ENCODE peak calls at places on chromosome 4, in nine cellular contexts. W is stomach, P is H1, H is GM10248, E is CD14-positive monocyte, X is Calu3, Q is A549, V is cardiac fibroblast, B is brain microvascular endothelial cell. J is an unnamed sample.

GRCh38 chr4:54093609-54094240 is 6.2 kb upstream of the GSX2 start:
- DNase-seq in H (peak; percentile 37), X (no peak), W (no peak), V (no peak), Q (no peak), B (no peak), E (no peak), P (peak; percentile 63), J (no peak)

GRCh38 chr4:101515566-101515965 is 168.2 kb upstream of the PPP3CA start:
- DNase-seq in V (no peak), E (no peak), B (no peak), H (no peak), P (no peak), W (no peak), Q (no peak), X (no peak), J (no peak)

GRCh38 chr4:93827272-93827947 is 1.1 kb upstream of the ATOH1 start:
- DNase-seq in E (no peak), P (peak; percentile 78), X (no peak), W (no peak), V (no peak), B (no peak), H (no peak), Q (no peak), J (no peak)

GRCh38 chr4:178174756-178175155 is 732.5 kb upstream of the AGA start:
- DNase-seq in P (no peak), B (no peak), V (no peak), E (no peak), Q (no peak), W (no peak), X (no peak), H (no peak), J (no peak)

GRCh38 chr4:101184668-101185067 is 162.7 kb downstream of the PPP3CA start:
- DNase-seq in Q (no peak), E (no peak), H (no peak), X (no peak), P (no peak), W (no peak), V (no peak), B (no peak), J (no peak)

GRCh38 chr4:140003851-140004579 is 150.0 kb downstream of the MAML3 start:
- DNase-seq in Q (no peak), B (no peak), P (peak; percentile 29), W (no peak), V (no peak), H (no peak), E (no peak), X (no peak), J (no peak)

GRCh38 chr4:7978907-7979651 is 39.4 kb upstream of the AFAP1 start:
- DNase-seq in P (peak; percentile 50), Q (no peak), E (no peak), W (no peak), B (no peak), V (no peak), H (no peak), X (no peak), J (no peak)

GRCh38 chr4:73383452-73383851 is 20.6 kb upstream of the ALB start:
- DNase-seq in E (no peak), H (no peak), B (no peak), W (no peak), Q (no peak), P (no peak), X (no peak), V (no peak), J (no peak)

GRCh38 chr4:15656038-15656470 is 897 bp upstream of the FBXL5 start:
- DNase-seq in P (peak; percentile 75), E (no peak), X (no peak), B (no peak), V (no peak), H (no peak), Q (no peak), W (no peak), J (no peak)

GRCh38 chr4:148445071-148445902 is 3.1 kb upstream of the NR3C2 start:
- DNase-seq in P (peak; percentile 82), E (no peak), H (peak; percentile 33), V (peak; percentile 20), X (peak; percentile 66), B (no peak), W (peak; percentile 66), Q (no peak), J (peak; percentile 39)

GRCh38 chr4:128471576-128471975 is 184.0 kb upstream of the PGRMC2 start:
- DNase-seq in V (no peak), E (no peak), X (no peak), Q (no peak), P (no peak), H (no peak), B (peak; percentile 16), W (no peak), J (no peak)

GRCh38 chr4:8103421-8103820 is 55.2 kb downstream of the ABLIM2 start:
- DNase-seq in B (no peak), Q (no peak), X (no peak), P (no peak), V (no peak), W (no peak), H (no peak), E (no peak), J (no peak)

GRCh38 chr4:132540797-132541196 is 608.3 kb upstream of the PCDH10 start:
- DNase-seq in B (no peak), V (no peak), W (no peak), H (no peak), Q (no peak), E (no peak), P (no peak), X (no peak), J (no peak)

GRCh38 chr4:6529021-6529420 is 46.0 kb upstream of the MAN2B2 start:
- DNase-seq in H (no peak), P (no peak), V (no peak), X (no peak), E (no peak), W (no peak), Q (no peak), B (no peak), J (no peak)

GRCh38 chr4:72858328-72858727 is 211.2 kb downstream of the COX18 start:
- DNase-seq in X (no peak), B (peak; percentile 91), V (peak; percentile 95), E (no peak), H (no peak), W (no peak), Q (no peak), P (no peak), J (no peak)

GRCh38 chr4:74117024-74117534 is 18.1 kb upstream of the CXCL2 start:
- DNase-seq in P (no peak), X (peak; percentile 67), E (no peak), Q (peak; percentile 41), W (peak; percentile 77), H (no peak), V (peak; percentile 99), B (peak; percentile 97), J (no peak)

GRCh38 chr4:149897784-149898183 is 82.1 kb upstream of the IQCM start:
- DNase-seq in E (no peak), Q (no peak), V (peak; percentile 53), P (no peak), B (no peak), W (no peak), X (no peak), H (no peak), J (no peak)
- TF ChIP-seq CTCF in E (no peak), Q (peak; percentile 62), V (peak; percentile 34), P (no peak), B (peak; percentile 38), W (no peak), X (no peak), H (peak; percentile 32), J (peak; percentile 66)

DNA sequence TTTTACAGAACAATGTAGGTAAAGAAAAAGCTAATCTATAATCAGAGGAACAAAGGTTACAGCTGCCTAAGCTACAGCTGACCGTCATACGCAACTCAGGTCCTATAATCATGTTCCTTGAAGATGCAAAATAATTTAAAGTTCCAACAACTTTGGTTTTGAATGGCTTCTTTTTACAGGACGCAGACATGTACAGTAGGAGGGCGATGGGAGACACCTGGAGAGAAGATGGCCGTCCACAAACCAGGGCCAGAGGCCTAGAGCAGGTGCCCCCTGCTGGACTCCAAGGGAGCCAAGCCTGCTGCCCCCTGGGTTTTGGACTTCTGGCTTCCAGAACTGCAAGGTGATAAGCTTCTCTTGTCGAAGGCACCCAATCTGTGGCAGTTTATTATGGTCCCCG is 10.6 kb downstream of the HGFAC start:
- DNase-seq in V (peak; percentile 18), H (no peak), P (no peak), W (no peak), E (no peak), X (peak; percentile 50), B (no peak), Q (no peak), J (no peak)
- TF ChIP-seq CTCF in V (peak; percentile 52), H (peak; percentile 3), P (no peak), W (no peak), E (peak; percentile 16), X (peak; percentile 47), B (peak; percentile 69), Q (no peak), J (peak; percentile 59)

GRCh38 chr4:3785292-3785565 is 19.0 kb downstream of the ADRA2C start:
- DNase-seq in P (no peak), H (no peak), X (no peak), Q (no peak), E (no peak), W (no peak), V (no peak), B (no peak), J (no peak)

GRCh38 chr4:3784469-3785291 is 18.5 kb downstream of the ADRA2C start:
- DNase-seq in V (no peak), W (no peak), P (no peak), Q (no peak), E (no peak), X (peak; percentile 51), H (no peak), B (no peak), J (no peak)

GRCh38 chr4:3788366-3788660 is 22.1 kb downstream of the ADRA2C start:
- DNase-seq in B (no peak), P (no peak), V (no peak), X (no peak), E (no peak), W (no peak), Q (no peak), H (no peak), J (no peak)

GRCh38 chr4:3787489-3788365 is 21.5 kb downstream of the ADRA2C start:
- DNase-seq in B (no peak), Q (no peak), E (no peak), H (no peak), V (no peak), P (no peak), W (no peak), X (no peak), J (no peak)

GRCh38 chr4:3786196-3786869 is 20.1 kb downstream of the ADRA2C start:
- DNase-seq in W (peak; percentile 34), P (no peak), E (no peak), B (no peak), X (peak; percentile 73), Q (peak; percentile 33), V (no peak), H (no peak), J (no peak)
- TF ChIP-seq CTCF in W (no peak), P (no peak), E (no peak), B (no peak), X (no peak), Q (no peak), V (no peak), H (no peak), J (peak; percentile 26)

DNA sequence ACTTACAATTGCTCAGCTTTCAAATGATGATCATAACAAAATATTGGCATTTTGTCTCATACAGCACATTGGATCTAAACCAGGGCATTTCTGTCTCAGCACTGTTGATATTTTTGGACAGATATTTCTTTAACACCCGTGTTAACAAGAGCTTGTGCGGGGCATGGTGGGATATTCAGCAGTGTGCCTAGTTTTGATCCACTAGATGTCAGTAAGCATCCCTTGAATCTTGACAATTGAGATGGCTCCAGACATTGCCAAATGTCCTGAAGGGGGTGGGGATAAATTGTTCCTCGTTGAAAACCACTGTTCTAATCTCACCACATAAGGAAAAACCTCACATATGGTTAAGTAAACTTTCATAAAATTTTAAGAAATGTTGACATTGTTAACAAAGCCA is 806.3 kb downstream of the STIM2 start:
- DNase-seq in W (no peak), V (no peak), Q (no peak), H (no peak), X (peak; percentile 4), P (no peak), E (no peak), B (no peak), J (no peak)
- TF ChIP-seq CTCF in W (no peak), V (no peak), Q (no peak), H (no peak), X (no peak), P (no peak), E (no peak), B (peak; percentile 31), J (no peak)

J was measured in progenitor cell of endocrine pancreas.